ENCODE peak calls at places on chromosomes 12 and 14, in five cellular contexts. U is upper lobe of right lung; Y is nucleus accumbens; I is stimulated activated CD4-positive, alpha-beta T cell treated with anti-CD3 and anti-CD28 coated beads, Interleukin-15, amount 100 ng/mL, for 1 hour; C is cardiac muscle cell. A is an unnamed sample.

GRCh38 chr12:69779928-69780327 is 41.3 kb downstream of the RAB3IP start:
- DNase-seq in Y (no peak), U (no peak), C (no peak), I (no peak), A (peak; percentile 59)

GRCh38 chr12:53034459-53034858 is 15.4 kb upstream of the TNS2 start:
- DNase-seq in C (no peak), Y (no peak), U (no peak), I (no peak), A (no peak)

GRCh38 chr12:106982229-106982628 is 4.7 kb downstream of the MTERF2 start:
- DNase-seq in C (no peak), U (no peak), I (no peak), Y (no peak), A (peak; percentile 54)

GRCh38 chr12:981956-982355 is 9.1 kb upstream of the ERC1 start:
- DNase-seq in U (no peak), I (no peak), C (no peak), Y (no peak), A (peak; percentile 7)

GRCh38 chr12:124764451-124764850 is 99.2 kb downstream of the SCARB1 start:
- DNase-seq in C (no peak), U (no peak), I (no peak), Y (no peak), A (peak; percentile 93)

GRCh38 chr14:105436891-105437722 is 17.5 kb downstream of the MTA1 start:
- DNase-seq in Y (no peak), U (no peak), I (no peak), C (no peak), A (no peak)

GRCh38 chr12:49098035-49098451 is 3.4 kb upstream of the DHH start:
- DNase-seq in I (no peak), U (peak; percentile 69), Y (peak; percentile 54), C (peak; percentile 69), A (peak; percentile 47)

GRCh38 chr12:64825143-64826011 is 930 bp downstream of the TBC1D30 start:
- DNase-seq in Y (peak; percentile 32), I (no peak), C (no peak), U (peak; percentile 67), A (no peak)

GRCh38 chr14:100577321-100577985 is 9.8 kb downstream of the BEGAIN start:
- DNase-seq in C (no peak), Y (no peak), I (no peak), U (peak; percentile 60), A (no peak)

GRCh38 chr14:56195219-56195618 is 77.0 kb downstream of the PELI2 start:
- DNase-seq in U (no peak), I (no peak), C (no peak), Y (no peak), A (no peak)

GRCh38 chr14:20606190-20606901 is 15.2 kb upstream of the RNASE12 start:
- DNase-seq in I (no peak), Y (no peak), C (peak; percentile 72), U (no peak), A (peak; percentile 40)

GRCh38 chr14:30131698-30132097 is 204.1 kb upstream of the PRKD1 start:
- DNase-seq in C (no peak), Y (no peak), U (no peak), I (no peak), A (no peak)

GRCh38 chr12:47276253-47277070 is 196.7 kb upstream of the AMIGO2 start:
- DNase-seq in Y (no peak), C (no peak), I (peak; percentile 18), U (no peak), A (peak; percentile 36)

GRCh38 chr14:87899228-87899627 is 93.8 kb downstream of the GALC start:
- DNase-seq in I (no peak), U (no peak), Y (no peak), C (no peak), A (no peak)

GRCh38 chr12:95322335-95322734 is 104.7 kb downstream of the VEZT start:
- DNase-seq in I (no peak), Y (no peak), C (no peak), U (no peak), A (peak; percentile 82)